ENCODE peak calls at places on chromosomes 3 and 15, in seven cellular contexts. O is stomach, E is DND-41, J is epithelial cell of esophagus, P is IMR-90, R is tibial artery, G is astrocyte of the spinal cord. D is an unnamed sample.

GRCh38 chr15:60590935-60591490 is 112.1 kb upstream of the ICE2 start:
- DNase-seq in P (peak; percentile 36), O (peak; percentile 55), J (peak; percentile 51), R (peak; percentile 76), G (peak; percentile 26), E (peak; percentile 14), D (no peak)

GRCh38 chr15:73740152-73741048 is 12.8 kb downstream of the INSYN1 start:
- DNase-seq in G (no peak), E (no peak), J (no peak), R (no peak), P (no peak), O (no peak), D (no peak)

GRCh38 chr3:53806182-53807116 is 39.8 kb downstream of the CHDH start:
- DNase-seq in O (no peak), R (peak; percentile 53), E (no peak), J (no peak), P (peak; percentile 82), G (peak; percentile 33), D (peak; percentile 28)

GRCh38 chr15:65887565-65887964 is 18.3 kb downstream of the RAB11A start:
- DNase-seq in E (no peak), G (no peak), R (no peak), J (no peak), P (no peak), O (no peak), D (no peak)

GRCh38 chr3:44292947-44293346 is 45.6 kb upstream of the TCAIM start:
- DNase-seq in P (no peak), E (no peak), J (no peak), R (no peak), G (no peak), O (no peak), D (no peak)

GRCh38 chr15:88232771-88233170 is 23.8 kb downstream of the NTRK3 start:
- DNase-seq in O (no peak), R (no peak), G (no peak), E (no peak), P (no peak), J (no peak), D (no peak)

GRCh38 chr3:197023241-197023997 is 6.2 kb downstream of the MELTF start:
- DNase-seq in P (no peak), O (no peak), E (no peak), G (no peak), J (no peak), R (no peak), D (no peak)

GRCh38 chr3:32968367-32969087 is 17.1 kb downstream of the CCR4 start:
- DNase-seq in R (no peak), J (no peak), P (no peak), E (no peak), G (no peak), O (no peak), D (no peak)

GRCh38 chr3:57530071-57530608 is 14.0 kb downstream of the DNAH12 start:
- DNase-seq in E (no peak), J (no peak), P (no peak), R (no peak), O (no peak), G (peak; percentile 8), D (no peak)

GRCh38 chr3:114333923-114334240 is 40.1 kb downstream of the TIGIT start:
- DNase-seq in R (no peak), O (no peak), E (no peak), G (no peak), P (no peak), J (no peak), D (no peak)

GRCh38 chr3:169666501-169667379 is 3.2 kb upstream of the MECOM start:
- DNase-seq in E (no peak), R (no peak), J (no peak), G (peak; percentile 32), P (no peak), O (peak; percentile 58), D (no peak)

GRCh38 chr15:57144448-57144847 is 226.0 kb downstream of the TCF12 start:
- DNase-seq in J (no peak), G (no peak), O (no peak), E (no peak), R (no peak), P (no peak), D (no peak)

GRCh38 chr15:57149196-57149595 is 227.1 kb upstream of the CGNL1 start:
- DNase-seq in P (peak; percentile 51), E (no peak), J (peak; percentile 67), O (no peak), G (peak; percentile 67), R (no peak), D (no peak)

GRCh38 chr15:57143511-57144078 is 225.2 kb downstream of the TCF12 start:
- DNase-seq in R (no peak), J (no peak), E (no peak), P (no peak), G (no peak), O (no peak), D (no peak)

GRCh38 chr15:57148236-57148635 is 228.1 kb upstream of the CGNL1 start:
- DNase-seq in P (no peak), E (no peak), R (no peak), G (no peak), O (no peak), J (no peak), D (no peak)

DNA sequence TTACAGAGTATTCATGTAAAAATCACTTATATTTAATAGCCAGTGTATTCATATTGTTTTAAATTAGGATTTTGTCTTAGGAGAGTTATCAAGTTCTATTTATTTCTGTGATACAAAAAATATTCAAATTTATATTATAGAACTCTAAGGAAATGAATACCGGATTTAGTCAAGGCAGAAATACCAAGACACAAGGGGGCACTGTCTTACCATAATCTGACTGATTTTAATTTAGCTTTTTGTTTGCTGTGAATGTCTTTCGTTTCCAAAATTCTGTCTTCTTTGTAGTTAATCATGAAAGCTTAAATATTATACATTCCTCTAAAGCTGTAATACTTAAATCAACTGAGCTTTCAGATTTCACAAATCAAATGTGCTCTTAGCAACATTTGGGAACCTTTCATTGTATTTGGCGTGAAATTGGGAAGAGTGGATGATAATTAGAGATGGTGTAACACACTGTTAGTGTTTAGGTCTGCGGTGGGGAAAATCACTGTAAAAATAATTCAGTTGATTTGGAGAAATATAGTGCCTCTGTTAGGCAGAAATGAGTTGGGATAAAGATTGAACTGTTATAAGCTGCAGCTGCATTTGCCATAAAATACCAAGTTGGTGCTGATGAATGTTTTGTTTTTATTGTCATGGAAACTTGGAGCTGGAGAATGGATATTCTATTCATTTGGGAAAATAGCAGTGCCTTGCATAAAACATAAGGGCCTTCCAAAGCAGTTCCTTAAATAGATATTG is 228.1 kb downstream of the TCF12 start:
- DNase-seq in O (no peak), R (no peak), P (peak; percentile 73), E (no peak), G (peak; percentile 73), J (peak; percentile 53), D (no peak)
- H3K4me3 ChIP-seq in O (no peak overlapping the region), R (peak overlapping the region; percentile 26), P (peak overlapping the region; percentile 20), E (no peak overlapping the region), G (no peak overlapping the region), J (no peak overlapping the region), D (no peak overlapping the region)

GRCh38 chr15:25849431-25849921 is 13.7 kb downstream of the ATP10A start:
- DNase-seq in E (no peak), J (peak; percentile 66), O (no peak), G (peak; percentile 87), R (no peak), P (peak; percentile 83), D (peak; percentile 63)

GRCh38 chr15:25850154-25851111 is 12.7 kb downstream of the ATP10A start:
- DNase-seq in J (peak; percentile 56), O (peak; percentile 52), E (no peak), R (peak; percentile 96), P (peak; percentile 70), G (peak; percentile 82), D (no peak)

GRCh38 chr15:25848769-25849430 is 14.2 kb downstream of the ATP10A start:
- DNase-seq in R (no peak), E (no peak), G (no peak), J (no peak), P (no peak), O (no peak), D (no peak)

GRCh38 chr15:25852027-25852426 is 11.1 kb downstream of the ATP10A start:
- DNase-seq in P (no peak), G (no peak), R (no peak), J (no peak), O (no peak), E (no peak), D (no peak)

DNA sequence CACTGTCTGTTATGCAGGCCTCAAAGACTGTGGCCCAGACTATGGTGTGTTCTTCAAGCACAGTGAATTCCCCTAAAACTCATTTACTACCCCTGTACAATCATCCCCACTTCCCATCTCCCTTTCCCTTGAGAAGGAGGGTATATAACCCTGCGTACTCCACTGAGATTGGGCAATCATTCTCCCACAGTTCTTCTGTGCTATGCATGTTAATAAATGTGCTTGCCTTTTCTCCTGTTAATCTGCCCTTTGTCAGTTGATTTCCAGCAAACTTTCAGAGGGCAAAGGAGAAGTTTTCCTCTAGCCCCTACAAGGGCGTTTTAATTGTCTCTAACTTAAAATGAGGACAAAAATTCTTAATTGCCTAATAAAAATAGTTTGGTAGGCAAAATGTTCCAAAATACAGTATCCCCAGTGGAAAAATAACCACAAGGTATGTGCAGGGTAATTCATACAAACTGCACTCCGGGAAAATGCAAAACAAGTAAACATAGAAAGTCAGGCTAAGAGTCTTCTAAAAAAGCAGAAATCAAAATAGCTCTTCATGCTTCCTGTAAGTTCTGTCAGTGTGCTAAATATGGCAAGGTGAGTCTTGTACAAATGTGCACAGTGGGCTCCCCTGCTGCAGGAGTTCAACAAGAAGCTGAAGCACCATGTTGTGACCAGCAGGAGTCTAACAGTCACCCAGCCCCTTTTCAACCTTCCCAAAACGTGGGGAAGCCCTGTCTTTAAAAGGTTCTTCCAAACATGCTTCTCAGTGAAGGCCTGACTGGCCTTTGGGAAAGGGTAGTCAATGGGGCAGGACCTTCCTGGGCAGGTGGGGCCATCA is 10.2 kb downstream of the ATP10A start:
- DNase-seq in R (no peak), G (no peak), J (no peak), E (no peak), O (no peak), P (no peak), D (no peak)
- TF ChIP-seq CTCF in R (peak; percentile 7), G (no peak), J (no peak), E (no peak), O (no peak), P (no peak), D (no peak)

GRCh38 chr3:16289144-16289889 is 24.3 kb downstream of the OXNAD1 start:
- DNase-seq in P (peak; percentile 40), R (no peak), J (no peak), O (no peak), G (no peak), E (no peak), D (no peak)

GRCh38 chr3:16286672-16287604 is 21.9 kb downstream of the OXNAD1 start:
- DNase-seq in J (no peak), G (no peak), R (no peak), P (no peak), O (no peak), E (no peak), D (no peak)

GRCh38 chr3:16290827-16291196 is 25.8 kb downstream of the OXNAD1 start:
- DNase-seq in P (no peak), O (no peak), R (no peak), G (peak; percentile 53), J (no peak), E (no peak), D (no peak)

GRCh38 chr3:16290007-16290826 is 25.2 kb downstream of the OXNAD1 start:
- DNase-seq in J (peak; percentile 62), G (peak; percentile 77), R (no peak), O (peak; percentile 33), E (peak; percentile 74), P (peak; percentile 67), D (no peak)

GRCh38 chr3:16288664-16289063 is 23.7 kb downstream of the OXNAD1 start:
- DNase-seq in P (no peak), J (no peak), E (peak; percentile 58), O (no peak), G (no peak), R (no peak), D (no peak)
- H3K4me3 ChIP-seq in P (no peak overlapping the region), J (no peak overlapping the region), E (no peak overlapping the region), O (peak overlapping the region; percentile 23), G (no peak overlapping the region), R (no peak overlapping the region), D (no peak overlapping the region)

GRCh38 chr15:67873777-67874176 is 33.9 kb upstream of the RNU6-1 start:
- DNase-seq in E (no peak), R (no peak), O (no peak), P (no peak), J (no peak), G (no peak), D (no peak)
- TF ChIP-seq CTCF in E (no peak), R (no peak), O (no peak), P (no peak), J (no peak), G (no peak), D (no peak)